ENCODE peak calls at places on chromosomes 16 and 17, in eight cellular contexts. G, J, A, B, F, N, M and E are unnamed samples.

GRCh38 chr17:72467841-72468653 is 347.2 kb downstream of the SOX9 start:
- DNase-seq in B (peak), M (no peak), F (peak), J (no peak), G (no peak), A (no peak), N (peak), E (no peak)

GRCh38 chr17:13725286-13725990 is 123.7 kb upstream of the HS3ST3A1 start:
- DNase-seq in F (no peak), A (no peak), J (no peak), M (no peak), N (no peak), B (peak), G (peak), E (no peak)

GRCh38 chr16:80029381-80029630 is 428.8 kb upstream of the MAF start:
- DNase-seq in F (no peak), B (no peak), A (no peak), M (no peak), N (no peak), G (no peak), J (no peak), E (no peak)

GRCh38 chr17:34254651-34255380 is at the start of gene CCL2:
- DNase-seq in N (peak), J (peak), F (peak), B (peak), G (peak), M (no peak), A (no peak), E (no peak)

GRCh38 chr17:83203073-83203471 is 123.7 kb downstream of the METRNL start:
- DNase-seq in J (peak), M (peak), G (peak), A (no peak), B (no peak), N (peak), F (no peak), E (peak)

GRCh38 chr16:75264999-75265910 is 13.8 kb upstream of the BCAR1 start:
- DNase-seq in B (no peak), M (no peak), F (peak), J (peak), A (no peak), G (no peak), N (peak), E (no peak)

GRCh38 chr16:74160759-74161158 is 135.9 kb upstream of the PSMD7 start:
- DNase-seq in M (no peak), J (no peak), N (no peak), A (no peak), F (no peak), G (no peak), B (no peak), E (no peak)

GRCh38 chr16:63461248-63461841 is 1425.1 kb upstream of the CDH8 start:
- DNase-seq in J (peak), B (peak), F (peak), A (no peak), M (no peak), N (no peak), G (peak), E (peak)

GRCh38 chr17:10614536-10615155 is 42.5 kb downstream of the MYH3 start:
- DNase-seq in F (peak), A (peak), B (peak), G (peak), M (no peak), J (peak), N (no peak), E (no peak)

GRCh38 chr16:61617214-61617783 is 418.9 kb downstream of the CDH8 start:
- DNase-seq in N (no peak), A (no peak), M (no peak), J (no peak), F (no peak), B (no peak), G (no peak), E (no peak)

GRCh38 chr16:21223787-21224186 is 9.7 kb upstream of the ANKS4B start:
- DNase-seq in N (no peak), B (no peak), J (no peak), A (no peak), M (no peak), F (peak), G (no peak), E (no peak)

GRCh38 chr16:77584205-77584859 is 138.0 kb upstream of the NUDT7 start:
- DNase-seq in J (peak), F (peak), A (peak), B (peak), G (peak), N (no peak), M (no peak), E (peak)

GRCh38 chr17:41775394-41776226 is 10.9 kb downstream of the JUP start:
- DNase-seq in B (peak), G (no peak), M (no peak), F (no peak), J (peak), A (no peak), N (peak), E (no peak)

GRCh38 chr16:75550211-75550662 is 5.8 kb downstream of the TMEM231 start:
- DNase-seq in N (no peak), G (peak), A (peak), F (peak), J (peak), M (no peak), B (peak), E (no peak)

GRCh38 chr16:8928467-8928957 is 35.2 kb downstream of the USP7 start:
- DNase-seq in M (no peak), N (no peak), B (no peak), A (peak), J (no peak), G (peak), F (no peak), E (no peak)

GRCh38 chr17:47204722-47205418 is 4.3 kb upstream of the MYL4 start:
- DNase-seq in B (peak), F (no peak), M (no peak), J (no peak), N (no peak), G (peak), A (peak), E (no peak)

GRCh38 chr16:10987361-10988163 is 43.2 kb downstream of the CLEC16A start:
- DNase-seq in G (no peak), N (no peak), F (no peak), M (no peak), J (no peak), B (no peak), A (peak), E (no peak)

GRCh38 chr17:14011740-14012405 is 57.4 kb upstream of the COX10 start:
- DNase-seq in M (no peak), A (no peak), J (no peak), F (no peak), B (no peak), G (no peak), N (peak), E (no peak)

GRCh38 chr17:7873051-7873450 is 15.2 kb downstream of the CYB5D1 start:
- DNase-seq in B (no peak), M (no peak), F (peak), A (no peak), N (no peak), G (peak), J (no peak), E (no peak)

GRCh38 chr17:32253117-32253611 is 12.5 kb upstream of the RHBDL3 start:
- DNase-seq in N (peak), B (peak), M (peak), F (peak), J (peak), A (peak), G (peak), E (no peak)

GRCh38 chr16:15996432-15997109 is 47.2 kb downstream of the ABCC1 start:
- DNase-seq in N (peak), M (peak), G (peak), J (no peak), B (peak), A (no peak), F (no peak), E (no peak)

GRCh38 chr16:85752511-85753420 is 1.9 kb upstream of the C16orf74 start:
- DNase-seq in G (peak), B (peak), A (no peak), F (peak), N (peak), J (no peak), M (no peak), E (no peak)
- TF ChIP-seq CTCF in G (peak), B (peak), A (no peak), F (peak), N (peak), J (no peak), M (no peak), E (peak)

DNA sequence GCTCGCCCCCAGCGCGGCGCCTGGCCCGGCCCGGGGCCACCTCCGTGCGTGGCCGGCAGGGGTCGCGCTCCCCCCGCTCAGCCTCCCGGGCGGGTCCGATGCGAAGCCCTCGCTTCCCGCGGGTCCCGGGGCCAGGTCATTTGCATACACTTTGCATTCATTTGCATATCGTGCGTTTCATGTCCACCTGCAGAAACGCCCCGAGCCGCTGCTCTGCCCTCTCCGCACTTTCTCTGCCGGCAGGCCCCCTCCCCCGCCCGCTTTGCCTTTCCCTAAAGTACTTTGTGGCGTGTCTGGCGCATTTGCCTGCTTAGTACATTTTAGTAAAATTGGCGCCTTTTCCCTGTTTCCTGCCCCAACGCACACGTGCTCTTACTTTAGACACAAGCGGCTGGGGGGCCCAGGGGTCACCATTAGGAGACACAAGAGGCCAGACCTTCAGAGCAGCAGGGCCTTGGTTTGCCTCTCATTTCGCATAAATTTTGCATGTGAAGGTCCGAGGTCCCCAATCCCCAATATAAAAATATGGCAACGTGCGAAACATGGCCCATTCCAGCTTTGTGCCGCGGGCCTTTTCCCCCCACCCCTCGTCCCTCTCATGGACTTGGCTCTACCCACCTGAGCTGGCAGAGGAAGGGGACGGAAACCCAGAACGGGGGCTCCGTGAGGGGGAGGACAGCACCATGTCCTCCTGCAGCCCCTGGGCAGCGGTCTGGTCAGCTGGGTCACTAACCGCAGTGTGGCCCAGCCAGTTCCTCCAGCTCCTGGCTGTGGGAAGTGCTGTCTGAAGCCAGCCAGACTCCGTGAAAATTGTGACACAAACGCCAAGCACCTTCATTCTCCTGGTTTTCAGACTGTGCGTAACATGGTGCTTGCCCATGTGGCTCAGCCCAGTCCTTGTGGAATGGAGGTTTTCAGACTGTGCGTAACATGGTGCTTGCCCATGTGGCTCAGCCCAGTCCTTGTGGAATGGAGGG is 34.8 kb downstream of the CBFA2T3 start:
- DNase-seq in A (peak), J (no peak), F (peak), B (no peak), N (peak), G (no peak), M (no peak), E (no peak)
- TF ChIP-seq CTCF in A (peak), J (peak), F (peak), B (peak), N (peak), G (peak), M (no peak), E (peak)

DNA sequence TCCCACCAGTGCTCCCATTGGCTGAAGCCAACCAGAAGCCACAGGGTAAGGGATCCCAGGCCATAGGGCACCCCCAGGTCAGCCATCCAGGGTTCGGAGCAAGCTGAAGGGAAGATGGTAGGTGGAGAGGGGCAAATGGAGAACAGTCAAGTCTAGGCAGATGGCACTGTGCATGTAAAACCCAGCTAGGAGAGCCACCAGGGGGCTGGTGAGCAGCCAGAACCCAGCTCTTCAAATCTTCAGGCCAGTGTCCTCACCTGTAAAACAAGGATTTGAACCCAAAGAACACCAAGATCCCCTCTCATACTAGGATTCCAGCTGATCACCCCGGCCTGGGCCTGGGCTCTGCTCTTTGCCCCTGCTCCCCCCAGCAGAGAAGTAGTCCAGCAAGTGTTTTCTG is 43.5 kb downstream of the GINS3 start:
- DNase-seq in N (no peak), B (no peak), G (no peak), J (no peak), A (no peak), M (no peak), F (peak), E (no peak)
- TF ChIP-seq CTCF in N (no peak), B (no peak), G (no peak), J (no peak), A (no peak), M (no peak), F (peak), E (no peak)

DNA sequence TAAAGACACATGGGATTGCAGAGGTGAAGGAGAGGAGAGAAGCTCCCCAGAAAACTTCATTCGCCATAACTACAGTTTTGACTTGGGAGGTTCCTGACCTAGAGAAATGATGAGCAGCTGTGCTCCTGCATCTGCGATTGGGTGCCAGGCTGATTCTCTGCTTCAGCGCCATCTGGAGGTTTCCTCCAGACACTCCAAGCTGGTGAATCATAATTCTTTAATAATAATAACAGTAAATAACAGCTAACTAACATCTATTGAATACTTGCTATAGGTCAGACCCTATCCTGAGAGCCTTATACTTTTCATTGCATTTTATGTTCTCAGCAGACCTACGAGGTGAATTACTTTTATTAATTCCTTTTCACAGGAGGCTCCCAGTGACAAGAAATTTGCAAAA is 575.8 kb downstream of the TOX3 start:
- DNase-seq in F (peak), A (no peak), G (peak), J (no peak), B (peak), N (no peak), M (no peak), E (no peak)
- TF ChIP-seq CTCF in F (peak), A (no peak), G (peak), J (no peak), B (peak), N (peak), M (no peak), E (peak)

GRCh38 chr16:17328971-17329370 is 141.8 kb downstream of the XYLT1 start:
- DNase-seq in N (no peak), M (no peak), J (no peak), A (no peak), F (no peak), G (no peak), B (no peak), E (no peak)

GRCh38 chr16:17329412-17329811 is 141.3 kb downstream of the XYLT1 start:
- DNase-seq in A (no peak), N (no peak), M (no peak), J (no peak), G (no peak), B (no peak), F (no peak), E (no peak)

GRCh38 chr16:17331071-17331521 is 139.7 kb downstream of the XYLT1 start:
- DNase-seq in A (no peak), F (no peak), B (no peak), G (no peak), M (no peak), N (peak), J (no peak), E (no peak)

GRCh38 chr16:17331991-17332390 is 138.8 kb downstream of the XYLT1 start:
- DNase-seq in A (no peak), G (no peak), N (no peak), B (no peak), J (no peak), F (no peak), M (no peak), E (no peak)

DNA sequence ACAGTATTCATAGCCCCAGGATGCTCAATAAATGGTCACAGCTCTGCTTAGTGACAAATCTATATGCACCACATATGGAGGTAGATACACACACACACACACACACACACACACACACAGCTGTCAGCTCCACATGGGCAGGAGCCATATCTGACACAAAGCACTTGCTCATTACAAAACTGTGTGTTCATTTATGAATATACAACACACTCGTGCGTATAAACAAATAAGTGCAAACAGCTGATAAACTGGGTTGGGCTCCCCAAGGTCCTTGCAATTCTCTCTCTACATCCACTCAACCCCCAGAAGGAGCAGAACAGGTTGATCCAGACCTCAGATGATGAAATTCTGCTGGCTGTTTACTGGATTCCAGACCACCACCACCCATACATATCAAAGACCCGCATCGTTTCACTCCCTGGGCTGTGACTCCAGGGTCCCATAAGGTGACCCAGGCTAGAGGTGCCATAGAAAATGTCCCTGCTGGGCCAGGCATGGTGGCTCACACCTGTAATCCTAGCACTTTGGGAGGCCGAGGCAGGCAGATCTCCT is 140.7 kb downstream of the XYLT1 start:
- DNase-seq in N (no peak), M (no peak), G (no peak), J (no peak), A (no peak), F (no peak), B (no peak), E (no peak)
- TF ChIP-seq CTCF in N (no peak), M (no peak), G (no peak), J (no peak), A (no peak), F (no peak), B (no peak), E (no peak)